ENCODE peak calls at places on chromosomes 13 and 19, in nine cellular contexts. One of them, this sample, is unnamed.

GRCh38 chr13:52849727-52850395 is 1.4 kb upstream of the PCDH8 start:
- DNase-seq in BE2C: no peak
- DNase-seq in astrocyte of the spinal cord: no peak
- DNase-seq in stimulated activated CD4-positive, alpha-beta T cell treated with anti-CD3 and anti-CD28 coated beads, Interleukin-1b, Interleukin-23, amount 100 ng/mL, for 1 hour: no peak
- DNase-seq in SW 1271: no peak
- DNase-seq in fibroblast of the aortic adventitia: no peak
- DNase-seq in naive thymus-derived CD8-positive, alpha-beta T cell: no peak
- DNase-seq in D341Med: peak; percentile 53
- DNase-seq in activated CD4-positive, alpha-beta T cell treated with anti-CD3 and anti-CD28 coated beads for 4 hours: no peak
- DNase-seq in this sample: no peak

GRCh38 chr19:1862424-1863307 is 713 bp downstream of the KLF16 start:
- DNase-seq in BE2C: peak; percentile 69
- DNase-seq in astrocyte of the spinal cord: no peak
- DNase-seq in stimulated activated CD4-positive, alpha-beta T cell treated with anti-CD3 and anti-CD28 coated beads, Interleukin-1b, Interleukin-23, amount 100 ng/mL, for 1 hour: peak; percentile 39
- DNase-seq in SW 1271: no peak
- DNase-seq in fibroblast of the aortic adventitia: no peak
- DNase-seq in naive thymus-derived CD8-positive, alpha-beta T cell: peak; percentile 68
- DNase-seq in D341Med: peak; percentile 84
- DNase-seq in activated CD4-positive, alpha-beta T cell treated with anti-CD3 and anti-CD28 coated beads for 4 hours: peak; percentile 57
- DNase-seq in this sample: peak; percentile 82

GRCh38 chr19:15836345-15836594 is 20.8 kb upstream of the OR10H1 start:
- DNase-seq in BE2C: no peak
- DNase-seq in astrocyte of the spinal cord: no peak
- DNase-seq in stimulated activated CD4-positive, alpha-beta T cell treated with anti-CD3 and anti-CD28 coated beads, Interleukin-1b, Interleukin-23, amount 100 ng/mL, for 1 hour: peak; percentile 19
- DNase-seq in SW 1271: no peak
- DNase-seq in fibroblast of the aortic adventitia: peak; percentile 14
- DNase-seq in naive thymus-derived CD8-positive, alpha-beta T cell: no peak
- DNase-seq in D341Med: peak; percentile 68
- DNase-seq in activated CD4-positive, alpha-beta T cell treated with anti-CD3 and anti-CD28 coated beads for 4 hours: peak; percentile 41
- DNase-seq in this sample: no peak

GRCh38 chr13:99271249-99271648 is 13.1 kb upstream of the GPR18 start:
- DNase-seq in BE2C: no peak
- DNase-seq in astrocyte of the spinal cord: no peak
- DNase-seq in stimulated activated CD4-positive, alpha-beta T cell treated with anti-CD3 and anti-CD28 coated beads, Interleukin-1b, Interleukin-23, amount 100 ng/mL, for 1 hour: no peak
- DNase-seq in SW 1271: no peak
- DNase-seq in fibroblast of the aortic adventitia: no peak
- DNase-seq in naive thymus-derived CD8-positive, alpha-beta T cell: no peak
- DNase-seq in D341Med: no peak
- DNase-seq in activated CD4-positive, alpha-beta T cell treated with anti-CD3 and anti-CD28 coated beads for 4 hours: no peak
- DNase-seq in this sample: no peak

GRCh38 chr19:4987286-4987685 is 18.4 kb downstream of the KDM4B start:
- DNase-seq in BE2C: no peak
- DNase-seq in astrocyte of the spinal cord: no peak
- DNase-seq in stimulated activated CD4-positive, alpha-beta T cell treated with anti-CD3 and anti-CD28 coated beads, Interleukin-1b, Interleukin-23, amount 100 ng/mL, for 1 hour: no peak
- DNase-seq in SW 1271: no peak
- DNase-seq in fibroblast of the aortic adventitia: peak; percentile 25
- DNase-seq in naive thymus-derived CD8-positive, alpha-beta T cell: no peak
- DNase-seq in D341Med: no peak
- DNase-seq in activated CD4-positive, alpha-beta T cell treated with anti-CD3 and anti-CD28 coated beads for 4 hours: no peak
- DNase-seq in this sample: no peak

GRCh38 chr13:24654741-24655140 is 25.5 kb upstream of the ATP12A start:
- DNase-seq in BE2C: no peak
- DNase-seq in astrocyte of the spinal cord: no peak
- DNase-seq in stimulated activated CD4-positive, alpha-beta T cell treated with anti-CD3 and anti-CD28 coated beads, Interleukin-1b, Interleukin-23, amount 100 ng/mL, for 1 hour: no peak
- DNase-seq in SW 1271: no peak
- DNase-seq in fibroblast of the aortic adventitia: peak; percentile 45
- DNase-seq in naive thymus-derived CD8-positive, alpha-beta T cell: no peak
- DNase-seq in D341Med: no peak
- DNase-seq in activated CD4-positive, alpha-beta T cell treated with anti-CD3 and anti-CD28 coated beads for 4 hours: no peak
- DNase-seq in this sample: no peak

GRCh38 chr19:8361921-8362793 is 1.8 kb upstream of the ANGPTL4 start:
- DNase-seq in BE2C: peak; percentile 69
- DNase-seq in astrocyte of the spinal cord: peak; percentile 96
- DNase-seq in stimulated activated CD4-positive, alpha-beta T cell treated with anti-CD3 and anti-CD28 coated beads, Interleukin-1b, Interleukin-23, amount 100 ng/mL, for 1 hour: no peak
- DNase-seq in SW 1271: peak; percentile 98
- DNase-seq in fibroblast of the aortic adventitia: peak; percentile 99
- DNase-seq in naive thymus-derived CD8-positive, alpha-beta T cell: no peak
- DNase-seq in D341Med: peak; percentile 61
- DNase-seq in activated CD4-positive, alpha-beta T cell treated with anti-CD3 and anti-CD28 coated beads for 4 hours: no peak
- DNase-seq in this sample: no peak

GRCh38 chr13:23608704-23609413 is 38.6 kb downstream of the TNFRSF19 start:
- DNase-seq in BE2C: peak; percentile 81
- DNase-seq in astrocyte of the spinal cord: peak; percentile 48
- DNase-seq in stimulated activated CD4-positive, alpha-beta T cell treated with anti-CD3 and anti-CD28 coated beads, Interleukin-1b, Interleukin-23, amount 100 ng/mL, for 1 hour: no peak
- DNase-seq in SW 1271: no peak
- DNase-seq in fibroblast of the aortic adventitia: no peak
- DNase-seq in naive thymus-derived CD8-positive, alpha-beta T cell: no peak
- DNase-seq in D341Med: no peak
- DNase-seq in activated CD4-positive, alpha-beta T cell treated with anti-CD3 and anti-CD28 coated beads for 4 hours: no peak
- DNase-seq in this sample: no peak

GRCh38 chr13:27997904-27998522 is 9.5 kb upstream of the URAD start:
- DNase-seq in BE2C: peak; percentile 45
- DNase-seq in astrocyte of the spinal cord: peak; percentile 29
- DNase-seq in stimulated activated CD4-positive, alpha-beta T cell treated with anti-CD3 and anti-CD28 coated beads, Interleukin-1b, Interleukin-23, amount 100 ng/mL, for 1 hour: no peak
- DNase-seq in SW 1271: no peak
- DNase-seq in fibroblast of the aortic adventitia: peak; percentile 51
- DNase-seq in naive thymus-derived CD8-positive, alpha-beta T cell: no peak
- DNase-seq in D341Med: peak; percentile 63
- DNase-seq in activated CD4-positive, alpha-beta T cell treated with anti-CD3 and anti-CD28 coated beads for 4 hours: no peak
- DNase-seq in this sample: no peak

GRCh38 chr19:13506550-13506878 is 235 bp upstream of the CACNA1A start:
- DNase-seq in BE2C: no peak
- DNase-seq in astrocyte of the spinal cord: no peak
- DNase-seq in stimulated activated CD4-positive, alpha-beta T cell treated with anti-CD3 and anti-CD28 coated beads, Interleukin-1b, Interleukin-23, amount 100 ng/mL, for 1 hour: no peak
- DNase-seq in SW 1271: no peak
- DNase-seq in fibroblast of the aortic adventitia: peak; percentile 46
- DNase-seq in naive thymus-derived CD8-positive, alpha-beta T cell: no peak
- DNase-seq in D341Med: no peak
- DNase-seq in activated CD4-positive, alpha-beta T cell treated with anti-CD3 and anti-CD28 coated beads for 4 hours: no peak
- DNase-seq in this sample: no peak

GRCh38 chr13:24626449-24626848 is 53.8 kb upstream of the ATP12A start:
- DNase-seq in BE2C: no peak
- DNase-seq in astrocyte of the spinal cord: no peak
- DNase-seq in stimulated activated CD4-positive, alpha-beta T cell treated with anti-CD3 and anti-CD28 coated beads, Interleukin-1b, Interleukin-23, amount 100 ng/mL, for 1 hour: no peak
- DNase-seq in SW 1271: no peak
- DNase-seq in fibroblast of the aortic adventitia: no peak
- DNase-seq in naive thymus-derived CD8-positive, alpha-beta T cell: no peak
- DNase-seq in D341Med: no peak
- DNase-seq in activated CD4-positive, alpha-beta T cell treated with anti-CD3 and anti-CD28 coated beads for 4 hours: peak; percentile 13
- DNase-seq in this sample: no peak

GRCh38 chr19:18170714-18171255 is 2.8 kb upstream of the IFI30 start:
- DNase-seq in BE2C: no peak
- DNase-seq in astrocyte of the spinal cord: no peak
- DNase-seq in stimulated activated CD4-positive, alpha-beta T cell treated with anti-CD3 and anti-CD28 coated beads, Interleukin-1b, Interleukin-23, amount 100 ng/mL, for 1 hour: no peak
- DNase-seq in SW 1271: no peak
- DNase-seq in fibroblast of the aortic adventitia: no peak
- DNase-seq in naive thymus-derived CD8-positive, alpha-beta T cell: no peak
- DNase-seq in D341Med: no peak
- DNase-seq in activated CD4-positive, alpha-beta T cell treated with anti-CD3 and anti-CD28 coated beads for 4 hours: no peak
- DNase-seq in this sample: no peak

GRCh38 chr19:49816616-49817015 is 1.5 kb upstream of the MED25 start:
- DNase-seq in BE2C: no peak
- DNase-seq in astrocyte of the spinal cord: no peak
- DNase-seq in stimulated activated CD4-positive, alpha-beta T cell treated with anti-CD3 and anti-CD28 coated beads, Interleukin-1b, Interleukin-23, amount 100 ng/mL, for 1 hour: no peak
- DNase-seq in SW 1271: no peak
- DNase-seq in fibroblast of the aortic adventitia: no peak
- DNase-seq in naive thymus-derived CD8-positive, alpha-beta T cell: no peak
- DNase-seq in D341Med: no peak
- DNase-seq in activated CD4-positive, alpha-beta T cell treated with anti-CD3 and anti-CD28 coated beads for 4 hours: no peak
- DNase-seq in this sample: no peak

GRCh38 chr13:110371550-110372465 is 64.7 kb downstream of the COL4A2 start:
- DNase-seq in BE2C: peak; percentile 57
- DNase-seq in astrocyte of the spinal cord: peak; percentile 45
- DNase-seq in stimulated activated CD4-positive, alpha-beta T cell treated with anti-CD3 and anti-CD28 coated beads, Interleukin-1b, Interleukin-23, amount 100 ng/mL, for 1 hour: no peak
- DNase-seq in SW 1271: no peak
- DNase-seq in fibroblast of the aortic adventitia: peak; percentile 19
- DNase-seq in naive thymus-derived CD8-positive, alpha-beta T cell: no peak
- DNase-seq in D341Med: no peak
- DNase-seq in activated CD4-positive, alpha-beta T cell treated with anti-CD3 and anti-CD28 coated beads for 4 hours: no peak
- DNase-seq in this sample: no peak

GRCh38 chr19:48683349-48683748 is 10.5 kb upstream of the NTN5 start:
- DNase-seq in BE2C: peak; percentile 70
- DNase-seq in astrocyte of the spinal cord: peak; percentile 62
- DNase-seq in stimulated activated CD4-positive, alpha-beta T cell treated with anti-CD3 and anti-CD28 coated beads, Interleukin-1b, Interleukin-23, amount 100 ng/mL, for 1 hour: peak; percentile 7
- DNase-seq in SW 1271: no peak
- DNase-seq in fibroblast of the aortic adventitia: peak; percentile 31
- DNase-seq in naive thymus-derived CD8-positive, alpha-beta T cell: peak; percentile 27
- DNase-seq in D341Med: no peak
- DNase-seq in activated CD4-positive, alpha-beta T cell treated with anti-CD3 and anti-CD28 coated beads for 4 hours: no peak
- DNase-seq in this sample: no peak

GRCh38 chr13:75788494-75788991 is 152.4 kb downstream of the LMO7 start:
- DNase-seq in BE2C: no peak
- DNase-seq in astrocyte of the spinal cord: peak; percentile 75
- DNase-seq in stimulated activated CD4-positive, alpha-beta T cell treated with anti-CD3 and anti-CD28 coated beads, Interleukin-1b, Interleukin-23, amount 100 ng/mL, for 1 hour: no peak
- DNase-seq in SW 1271: no peak
- DNase-seq in fibroblast of the aortic adventitia: peak; percentile 92
- DNase-seq in naive thymus-derived CD8-positive, alpha-beta T cell: no peak
- DNase-seq in D341Med: no peak
- DNase-seq in activated CD4-positive, alpha-beta T cell treated with anti-CD3 and anti-CD28 coated beads for 4 hours: no peak
- DNase-seq in this sample: no peak

GRCh38 chr19:45637890-45638667 is 1.1 kb downstream of the EML2 start:
- DNase-seq in BE2C: no peak
- DNase-seq in astrocyte of the spinal cord: no peak
- DNase-seq in stimulated activated CD4-positive, alpha-beta T cell treated with anti-CD3 and anti-CD28 coated beads, Interleukin-1b, Interleukin-23, amount 100 ng/mL, for 1 hour: no peak
- DNase-seq in SW 1271: no peak
- DNase-seq in fibroblast of the aortic adventitia: peak; percentile 32
- DNase-seq in naive thymus-derived CD8-positive, alpha-beta T cell: no peak
- DNase-seq in D341Med: no peak
- DNase-seq in activated CD4-positive, alpha-beta T cell treated with anti-CD3 and anti-CD28 coated beads for 4 hours: no peak
- DNase-seq in this sample: no peak

GRCh38 chr13:53112522-53112921 is 83.9 kb downstream of the OLFM4 start:
- DNase-seq in BE2C: no peak
- DNase-seq in astrocyte of the spinal cord: no peak
- DNase-seq in stimulated activated CD4-positive, alpha-beta T cell treated with anti-CD3 and anti-CD28 coated beads, Interleukin-1b, Interleukin-23, amount 100 ng/mL, for 1 hour: no peak
- DNase-seq in SW 1271: no peak
- DNase-seq in fibroblast of the aortic adventitia: no peak
- DNase-seq in naive thymus-derived CD8-positive, alpha-beta T cell: no peak
- DNase-seq in D341Med: no peak
- DNase-seq in activated CD4-positive, alpha-beta T cell treated with anti-CD3 and anti-CD28 coated beads for 4 hours: no peak
- DNase-seq in this sample: no peak

GRCh38 chr13:47628666-47629065 is 372.4 kb downstream of the SUCLA2 start:
- DNase-seq in BE2C: no peak
- DNase-seq in astrocyte of the spinal cord: peak; percentile 67
- DNase-seq in stimulated activated CD4-positive, alpha-beta T cell treated with anti-CD3 and anti-CD28 coated beads, Interleukin-1b, Interleukin-23, amount 100 ng/mL, for 1 hour: no peak
- DNase-seq in SW 1271: no peak
- DNase-seq in fibroblast of the aortic adventitia: peak; percentile 39
- DNase-seq in naive thymus-derived CD8-positive, alpha-beta T cell: no peak
- DNase-seq in D341Med: no peak
- DNase-seq in activated CD4-positive, alpha-beta T cell treated with anti-CD3 and anti-CD28 coated beads for 4 hours: no peak
- DNase-seq in this sample: no peak

GRCh38 chr13:112058941-112059340 is 8.0 kb upstream of the SOX1 start:
- DNase-seq in BE2C: no peak
- DNase-seq in astrocyte of the spinal cord: no peak
- DNase-seq in stimulated activated CD4-positive, alpha-beta T cell treated with anti-CD3 and anti-CD28 coated beads, Interleukin-1b, Interleukin-23, amount 100 ng/mL, for 1 hour: no peak
- DNase-seq in SW 1271: no peak
- DNase-seq in fibroblast of the aortic adventitia: no peak
- DNase-seq in naive thymus-derived CD8-positive, alpha-beta T cell: no peak
- DNase-seq in D341Med: no peak
- DNase-seq in activated CD4-positive, alpha-beta T cell treated with anti-CD3 and anti-CD28 coated beads for 4 hours: no peak
- DNase-seq in this sample: no peak

GRCh38 chr19:17576758-17577532 is 21.5 kb downstream of the COLGALT1 start:
- DNase-seq in BE2C: peak; percentile 70
- DNase-seq in astrocyte of the spinal cord: peak; percentile 4
- DNase-seq in stimulated activated CD4-positive, alpha-beta T cell treated with anti-CD3 and anti-CD28 coated beads, Interleukin-1b, Interleukin-23, amount 100 ng/mL, for 1 hour: no peak
- DNase-seq in SW 1271: no peak
- DNase-seq in fibroblast of the aortic adventitia: peak; percentile 74
- DNase-seq in naive thymus-derived CD8-positive, alpha-beta T cell: no peak
- DNase-seq in D341Med: peak; percentile 58
- DNase-seq in activated CD4-positive, alpha-beta T cell treated with anti-CD3 and anti-CD28 coated beads for 4 hours: no peak
- DNase-seq in this sample: no peak

GRCh38 chr19:49337267-49338022 is 2.2 kb downstream of the CD37 start:
- DNase-seq in BE2C: no peak
- DNase-seq in astrocyte of the spinal cord: no peak
- DNase-seq in stimulated activated CD4-positive, alpha-beta T cell treated with anti-CD3 and anti-CD28 coated beads, Interleukin-1b, Interleukin-23, amount 100 ng/mL, for 1 hour: no peak
- DNase-seq in SW 1271: no peak
- DNase-seq in fibroblast of the aortic adventitia: no peak
- DNase-seq in naive thymus-derived CD8-positive, alpha-beta T cell: no peak
- DNase-seq in D341Med: peak; percentile 12
- DNase-seq in activated CD4-positive, alpha-beta T cell treated with anti-CD3 and anti-CD28 coated beads for 4 hours: no peak
- DNase-seq in this sample: no peak

GRCh38 chr13:55673910-55674309 is 1466.8 kb upstream of the PRR20A start:
- DNase-seq in BE2C: no peak
- DNase-seq in astrocyte of the spinal cord: no peak
- DNase-seq in stimulated activated CD4-positive, alpha-beta T cell treated with anti-CD3 and anti-CD28 coated beads, Interleukin-1b, Interleukin-23, amount 100 ng/mL, for 1 hour: no peak
- DNase-seq in SW 1271: no peak
- DNase-seq in fibroblast of the aortic adventitia: no peak
- DNase-seq in naive thymus-derived CD8-positive, alpha-beta T cell: no peak
- DNase-seq in D341Med: no peak
- DNase-seq in activated CD4-positive, alpha-beta T cell treated with anti-CD3 and anti-CD28 coated beads for 4 hours: no peak
- DNase-seq in this sample: no peak

GRCh38 chr13:43356566-43356965 is 333.2 kb downstream of the DNAJC15 start:
- DNase-seq in BE2C: no peak
- DNase-seq in astrocyte of the spinal cord: no peak
- DNase-seq in stimulated activated CD4-positive, alpha-beta T cell treated with anti-CD3 and anti-CD28 coated beads, Interleukin-1b, Interleukin-23, amount 100 ng/mL, for 1 hour: no peak
- DNase-seq in SW 1271: no peak
- DNase-seq in fibroblast of the aortic adventitia: no peak
- DNase-seq in naive thymus-derived CD8-positive, alpha-beta T cell: no peak
- DNase-seq in D341Med: no peak
- DNase-seq in activated CD4-positive, alpha-beta T cell treated with anti-CD3 and anti-CD28 coated beads for 4 hours: no peak
- DNase-seq in this sample: no peak

GRCh38 chr13:103012611-103013010 is 53.6 kb downstream of the SLC10A2 start:
- DNase-seq in BE2C: no peak
- DNase-seq in astrocyte of the spinal cord: no peak
- DNase-seq in stimulated activated CD4-positive, alpha-beta T cell treated with anti-CD3 and anti-CD28 coated beads, Interleukin-1b, Interleukin-23, amount 100 ng/mL, for 1 hour: no peak
- DNase-seq in SW 1271: no peak
- DNase-seq in fibroblast of the aortic adventitia: no peak
- DNase-seq in naive thymus-derived CD8-positive, alpha-beta T cell: no peak
- DNase-seq in D341Med: no peak
- DNase-seq in activated CD4-positive, alpha-beta T cell treated with anti-CD3 and anti-CD28 coated beads for 4 hours: no peak
- DNase-seq in this sample: no peak

GRCh38 chr19:16330368-16330801 is 5.8 kb downstream of the KLF2 start:
- DNase-seq in BE2C: peak; percentile 18
- DNase-seq in astrocyte of the spinal cord: peak; percentile 87
- DNase-seq in stimulated activated CD4-positive, alpha-beta T cell treated with anti-CD3 and anti-CD28 coated beads, Interleukin-1b, Interleukin-23, amount 100 ng/mL, for 1 hour: peak; percentile 87
- DNase-seq in SW 1271: peak; percentile 91
- DNase-seq in fibroblast of the aortic adventitia: peak; percentile 80
- DNase-seq in naive thymus-derived CD8-positive, alpha-beta T cell: peak; percentile 91
- DNase-seq in D341Med: peak; percentile 47
- DNase-seq in activated CD4-positive, alpha-beta T cell treated with anti-CD3 and anti-CD28 coated beads for 4 hours: peak; percentile 97
- DNase-seq in this sample: peak; percentile 92

GRCh38 chr19:53076984-53077383 is 26.2 kb downstream of the ZNF160 start:
- DNase-seq in BE2C: peak; percentile 44
- DNase-seq in astrocyte of the spinal cord: peak; percentile 45
- DNase-seq in stimulated activated CD4-positive, alpha-beta T cell treated with anti-CD3 and anti-CD28 coated beads, Interleukin-1b, Interleukin-23, amount 100 ng/mL, for 1 hour: no peak
- DNase-seq in SW 1271: no peak
- DNase-seq in fibroblast of the aortic adventitia: peak; percentile 9
- DNase-seq in naive thymus-derived CD8-positive, alpha-beta T cell: no peak
- DNase-seq in D341Med: peak; percentile 87
- DNase-seq in activated CD4-positive, alpha-beta T cell treated with anti-CD3 and anti-CD28 coated beads for 4 hours: no peak
- DNase-seq in this sample: no peak

This sample was measured in CD8-positive, alpha-beta memory T cell.